ENCODE peak calls at places on chromosome 11, in ten cellular contexts. K is ovary, O is Peyer's patch, D is left ventricle myocardium inferior, Q is neural progenitor cell, Y is cardiac muscle cell, J is tibial nerve, T is thoracic aorta, E is colonic mucosa, F is psoas muscle. M is an unnamed sample.

GRCh38 chr11:23263466-23263865 is 403.2 kb upstream of the CCDC179 start:
- DNase-seq in J (no peak), Y (no peak), E (no peak), O (no peak), Q (no peak), K (no peak), D (no peak), T (no peak), F (no peak), M (no peak)

GRCh38 chr11:129814244-129814992 is 1.2 kb upstream of the TMEM45B start:
- DNase-seq in K (no peak), O (no peak), Y (no peak), F (no peak), E (no peak), J (no peak), T (no peak), Q (peak; percentile 6), D (no peak), M (peak; percentile 41)

GRCh38 chr11:105489431-105489830 is 120.4 kb upstream of the GRIA4 start:
- DNase-seq in K (no peak), E (no peak), T (no peak), Y (peak; percentile 43), J (no peak), O (no peak), F (no peak), D (no peak), Q (peak; percentile 76), M (no peak)

GRCh38 chr11:55966391-55966790 is 3.4 kb downstream of the OR10AG1 start:
- DNase-seq in O (no peak), E (no peak), T (no peak), Q (no peak), D (no peak), Y (no peak), J (no peak), F (no peak), K (no peak), M (no peak)

GRCh38 chr11:25633230-25633629 is 698.7 kb upstream of the ANO3 start:
- DNase-seq in O (no peak), F (no peak), K (no peak), T (no peak), E (no peak), Q (no peak), Y (no peak), D (no peak), J (no peak), M (no peak)

GRCh38 chr11:11571893-11572292 is 49.9 kb downstream of the GALNT18 start:
- DNase-seq in D (no peak), F (no peak), Y (no peak), E (no peak), K (no peak), O (no peak), T (no peak), J (no peak), Q (no peak), M (no peak)

GRCh38 chr11:47566166-47566546 is 757 bp downstream of the PTPMT1 start:
- DNase-seq in F (no peak), T (no peak), Q (no peak), J (no peak), K (no peak), E (no peak), Y (no peak), D (no peak), O (peak; percentile 48), M (no peak)

GRCh38 chr11:66419825-66420224 is 1.0 kb upstream of the NPAS4 start:
- DNase-seq in T (no peak), O (no peak), D (no peak), J (no peak), F (no peak), E (no peak), Y (no peak), Q (peak; percentile 85), K (no peak), M (no peak)

GRCh38 chr11:27820249-27820648 is 120.0 kb upstream of the BDNF start:
- DNase-seq in K (no peak), O (no peak), Q (no peak), Y (no peak), D (no peak), F (no peak), T (no peak), J (no peak), E (no peak), M (no peak)

GRCh38 chr11:110479445-110480101 is 49.8 kb downstream of the FDX1 start:
- DNase-seq in Q (no peak), J (no peak), F (no peak), Y (peak; percentile 73), O (no peak), E (no peak), K (no peak), T (no peak), D (no peak), M (no peak)

GRCh38 chr11:62269654-62270278 is at the start of gene SCGB2A2:
- DNase-seq in D (no peak), F (no peak), J (no peak), Y (no peak), O (no peak), T (no peak), E (no peak), Q (no peak), K (no peak), M (no peak)

GRCh38 chr11:62266558-62266957 is 3.4 kb upstream of the SCGB2A2 start:
- DNase-seq in E (no peak), J (no peak), F (no peak), O (no peak), K (no peak), Y (no peak), Q (no peak), D (no peak), T (no peak), M (no peak)

GRCh38 chr11:62264004-62264403 is 6.0 kb upstream of the SCGB2A2 start:
- DNase-seq in O (no peak), K (no peak), D (no peak), Y (no peak), J (no peak), E (no peak), Q (no peak), F (no peak), T (no peak), M (no peak)

GRCh38 chr11:62267050-62267449 is 2.9 kb upstream of the SCGB2A2 start:
- DNase-seq in K (no peak), O (no peak), D (no peak), Y (no peak), F (no peak), E (no peak), Q (no peak), T (no peak), J (no peak), M (no peak)

DNA sequence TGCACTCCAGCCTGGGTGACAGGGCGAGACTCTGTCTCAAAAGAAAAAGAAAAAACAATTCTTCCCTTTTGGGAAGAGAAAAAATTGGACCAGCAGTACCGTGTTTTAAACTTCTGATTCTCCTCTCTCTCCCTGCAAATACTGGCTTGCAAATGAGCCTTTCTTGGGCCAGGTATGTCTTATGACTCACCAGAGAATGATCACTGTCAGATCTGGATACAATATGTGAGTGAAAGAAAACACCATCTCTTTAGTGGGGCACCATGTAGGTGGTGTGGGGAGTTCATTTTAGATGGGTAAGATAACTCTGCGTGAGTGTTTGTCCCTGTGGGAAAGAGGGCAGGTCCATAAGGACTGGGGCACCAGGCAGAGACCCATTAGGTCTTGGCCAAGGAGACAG is 2.4 kb upstream of the SCGB2A2 start:
- DNase-seq in J (no peak), K (no peak), T (no peak), E (no peak), Y (no peak), O (no peak), D (no peak), F (no peak), Q (no peak), M (no peak)
- TF ChIP-seq CTCF in J (no peak), K (no peak), T (no peak), E (no peak), Y (no peak), O (no peak), D (no peak), F (no peak), Q (no peak), M (no peak)

DNA sequence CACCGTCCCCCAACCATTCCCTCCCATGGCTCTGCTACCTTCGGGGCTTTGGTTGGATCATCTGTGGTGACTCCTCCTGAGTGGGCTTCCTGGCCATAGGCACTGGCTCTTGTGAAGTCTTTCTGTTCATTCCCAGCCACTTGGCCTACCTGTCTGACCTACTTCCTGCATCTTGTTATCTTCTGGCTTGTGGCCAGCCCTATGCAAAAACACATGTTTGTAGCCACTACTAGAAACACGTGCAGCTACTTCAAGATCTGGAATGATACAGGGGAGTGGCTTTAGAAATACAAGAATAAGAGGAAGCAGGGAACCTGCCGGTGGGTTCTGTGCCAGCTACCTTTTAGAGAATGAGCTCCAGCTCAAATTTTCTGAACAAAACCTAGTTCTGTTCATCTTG is 20.9 kb downstream of the RCOR2 start:
- DNase-seq in Y (no peak), O (no peak), F (no peak), Q (no peak), K (no peak), T (no peak), D (no peak), J (no peak), E (peak; percentile 46), M (no peak)
- H3K36me3 ChIP-seq in Y (peaks cover 34% of the 10 kb centered on the region), O (no peaks in the 10 kb centered on the region), F (peaks cover 62% of the 10 kb centered on the region), Q (no peaks in the 10 kb centered on the region), K (no peaks in the 10 kb centered on the region), T (peaks cover 53% of the 10 kb centered on the region), D (peaks cover 65% of the 10 kb centered on the region), J (peaks cover 65% of the 10 kb centered on the region), E (peaks cover 38% of the 10 kb centered on the region), M (peaks cover 56% of the 10 kb centered on the region)

GRCh38 chr11:128724891-128725611 is 31.2 kb downstream of the FLI1 start:
- DNase-seq in D (no peak), T (no peak), E (no peak), Q (no peak), F (no peak), J (no peak), K (no peak), O (no peak), Y (no peak), M (no peak)
- H3K4me1 ChIP-seq in D (peaks cover 99% of the 10 kb centered on the region), T (peaks cover 7% of the 10 kb centered on the region), E (no peaks in the 10 kb centered on the region), Q (peaks cover 28% of the 10 kb centered on the region), F (peaks cover 15% of the 10 kb centered on the region), J (peaks cover 57% of the 10 kb centered on the region), K (no peaks in the 10 kb centered on the region), O (peaks cover 44% of the 10 kb centered on the region), Y (peaks cover 9% of the 10 kb centered on the region), M (peaks cover 99% of the 10 kb centered on the region)

DNA sequence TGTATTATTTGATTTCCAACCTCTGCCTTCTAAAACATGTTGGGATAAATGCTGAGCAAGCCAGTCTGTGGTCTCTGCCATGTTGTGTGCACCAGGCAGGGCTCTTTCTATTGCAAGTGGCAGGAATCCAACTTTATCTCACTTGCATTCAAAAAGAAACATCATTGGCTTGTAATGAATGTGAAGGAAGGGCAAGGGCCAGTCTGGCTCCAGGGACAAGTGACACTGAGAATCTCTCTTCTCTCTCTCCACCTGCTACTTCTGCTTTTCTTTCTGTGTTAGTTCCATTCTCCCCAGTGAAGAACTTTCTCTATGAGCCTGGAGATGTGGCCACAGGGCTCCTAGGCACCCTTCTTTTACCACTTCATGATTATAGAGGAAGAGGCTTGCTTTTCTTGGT is 329.9 kb upstream of the NCAM1 start:
- DNase-seq in J (no peak), E (no peak), D (no peak), T (no peak), K (no peak), O (no peak), Y (no peak), Q (no peak), F (no peak), M (no peak)
- TF ChIP-seq CTCF in J (no peak), E (no peak), D (no peak), T (no peak), K (no peak), O (no peak), Y (no peak), Q (no peak), F (no peak), M (no peak)